ENCODE peak calls at places on chromosomes 2 and 18, in six cellular contexts. F is psoas muscle; D is NCI-H1694 treated with DMSO at 0.1 percent for 48 hours; A is stimulated activated CD4-positive, alpha-beta T cell treated with anti-CD3 and anti-CD28 coated beads, Interleukin-15, amount 100 ng/mL, for 48 hours; U is NCI-H226; C is activated gamma-delta T cell treated with Interleukin-2 at 50 U/mL for 16 hours. Z is an unnamed sample.

GRCh38 chr18:79275992-79276391 is 119.7 kb upstream of the NFATC1 start:
- DNase-seq in U (no peak), A (no peak), F (no peak), C (no peak), D (no peak), Z (no peak)

GRCh38 chr2:105690566-105690965 is 54.1 kb upstream of the NCK2 start:
- DNase-seq in F (no peak), C (no peak), U (no peak), A (no peak), D (no peak), Z (no peak)

GRCh38 chr2:43087413-43087812 is 139.0 kb downstream of the ZFP36L2 start:
- DNase-seq in C (no peak), D (no peak), A (no peak), U (no peak), F (no peak), Z (no peak)

GRCh38 chr2:224151680-224152310 is 112.7 kb upstream of the SERPINE2 start:
- DNase-seq in A (no peak), U (no peak), C (no peak), F (no peak), D (no peak), Z (peak)

GRCh38 chr2:171083426-171083825 is 77.3 kb downstream of the TLK1 start:
- DNase-seq in U (no peak), C (no peak), A (no peak), F (no peak), D (no peak), Z (no peak)

GRCh38 chr18:76808561-76808960 is 13.8 kb upstream of the ZNF236 start:
- DNase-seq in A (no peak), U (no peak), F (no peak), D (no peak), C (no peak), Z (no peak)

GRCh38 chr18:45741056-45741455 is 17.1 kb downstream of the SLC14A1 start:
- DNase-seq in C (no peak), U (no peak), D (no peak), A (no peak), F (no peak), Z (no peak)

GRCh38 chr2:16005819-16006536 is 65.6 kb downstream of the MYCN start:
- DNase-seq in D (no peak), C (no peak), A (no peak), U (peak), F (no peak), Z (no peak)

GRCh38 chr2:171553858-171554257 is 31.6 kb downstream of the CYBRD1 start:
- DNase-seq in C (no peak), D (no peak), F (no peak), U (no peak), A (no peak), Z (peak)

GRCh38 chr2:12177052-12177994 is 430.9 kb downstream of the LPIN1 start:
- DNase-seq in A (no peak), D (no peak), C (no peak), U (no peak), F (peak), Z (peak)

GRCh38 chr2:67540962-67541361 is 143.8 kb downstream of the ETAA1 start:
- DNase-seq in U (no peak), A (no peak), D (no peak), C (no peak), F (no peak), Z (no peak)

GRCh38 chr2:45380131-45380836 is 230.8 kb downstream of the SRBD1 start:
- DNase-seq in F (no peak), C (no peak), D (no peak), U (peak), A (no peak), Z (peak)

GRCh38 chr18:3594760-3595241 is 144.8 kb downstream of the TGIF1 start:
- DNase-seq in U (peak), C (no peak), A (no peak), F (no peak), D (no peak), Z (no peak)

GRCh38 chr2:176653856-176654443 is 384.7 kb downstream of the MTX2 start:
- DNase-seq in C (no peak), A (peak), F (peak), D (peak), U (peak), Z (peak)

GRCh38 chr18:49168970-49169619 is 218.3 kb upstream of the SMAD7 start:
- DNase-seq in F (no peak), U (no peak), D (no peak), A (peak), C (no peak), Z (no peak)

GRCh38 chr18:74596959-74597661 is 560 bp upstream of the ZNF407 start:
- DNase-seq in C (peak), U (peak), A (peak), F (peak), D (peak), Z (peak)

GRCh38 chr2:60699617-60700016 is 56.5 kb upstream of the PAPOLG start:
- DNase-seq in C (no peak), A (no peak), D (no peak), F (no peak), U (no peak), Z (no peak)

GRCh38 chr2:219030177-219030940 is 11.0 kb downstream of the CFAP65 start:
- DNase-seq in A (no peak), C (no peak), U (no peak), D (no peak), F (no peak), Z (no peak)

GRCh38 chr2:206989306-206989705 is 50.0 kb downstream of the CPO start:
- DNase-seq in A (peak), F (no peak), D (no peak), C (no peak), U (no peak), Z (peak)

GRCh38 chr2:241227635-241227993 is 39.1 kb downstream of the ANO7 start:
- DNase-seq in A (no peak), D (no peak), C (no peak), F (no peak), U (no peak), Z (no peak)

GRCh38 chr18:5543036-5543671 is 643 bp downstream of the EPB41L3 start:
- DNase-seq in F (peak), U (no peak), A (no peak), D (no peak), C (no peak), Z (no peak)

GRCh38 chr2:157328133-157328532 is 2.5 kb upstream of the ERMN start:
- DNase-seq in C (no peak), A (no peak), F (no peak), D (peak), U (no peak), Z (no peak)

GRCh38 chr2:216714412-216714775 is 19.0 kb upstream of the IGFBP5 start:
- DNase-seq in C (no peak), A (no peak), U (no peak), D (no peak), F (no peak), Z (no peak)

GRCh38 chr2:66364495-66364992 is 70.4 kb upstream of the MEIS1 start:
- DNase-seq in F (no peak), D (no peak), U (peak), A (no peak), C (no peak), Z (no peak)

GRCh38 chr2:20584045-20584636 is 66.8 kb downstream of the HS1BP3 start:
- DNase-seq in D (no peak), C (no peak), F (no peak), A (no peak), U (peak), Z (peak)

GRCh38 chr2:45841752-45842407 is 190.4 kb downstream of the PRKCE start:
- DNase-seq in D (peak), C (no peak), U (no peak), A (no peak), F (no peak), Z (no peak)

GRCh38 chr2:97812916-97813315 is 99.5 kb downstream of the ZAP70 start:
- DNase-seq in C (no peak), F (no peak), D (no peak), A (no peak), U (no peak), Z (no peak)

GRCh38 chr2:46942143-46942526 is 26.5 kb upstream of the MCFD2 start:
- DNase-seq in D (no peak), C (peak), A (peak), F (no peak), U (no peak), Z (no peak)

GRCh38 chr2:30145826-30146336 is 926 bp upstream of the YPEL5 start:
- DNase-seq in D (no peak), A (no peak), U (peak), F (no peak), C (no peak), Z (no peak)

GRCh38 chr2:20421988-20422678 is 24.7 kb upstream of the RHOB start:
- DNase-seq in U (peak), D (no peak), A (no peak), F (peak), C (no peak), Z (no peak)

GRCh38 chr2:117091438-117091837 is 723.1 kb upstream of the DDX18 start:
- DNase-seq in D (no peak), A (no peak), U (no peak), F (no peak), C (no peak), Z (no peak)

GRCh38 chr18:50623694-50624352 is 63.9 kb downstream of the MAPK4 start:
- DNase-seq in U (no peak), F (no peak), A (no peak), C (no peak), D (no peak), Z (no peak)

GRCh38 chr2:192197387-192197786 is 2.7 kb upstream of the TMEFF2 start:
- DNase-seq in D (peak), C (no peak), F (no peak), U (no peak), A (no peak), Z (peak)

GRCh38 chr2:232854082-232854481 is 16.0 kb upstream of the SNORC start:
- DNase-seq in A (no peak), F (no peak), U (peak), C (no peak), D (no peak), Z (no peak)

GRCh38 chr18:78268226-78268625 is 711.4 kb upstream of the SALL3 start:
- DNase-seq in A (no peak), U (no peak), F (no peak), D (no peak), C (no peak), Z (no peak)

GRCh38 chr2:144136297-144136696 is 383.6 kb downstream of the ZEB2 start:
- DNase-seq in D (no peak), C (no peak), F (no peak), U (no peak), A (no peak), Z (no peak)

GRCh38 chr2:66443977-66444855 is 9.3 kb downstream of the MEIS1 start:
- DNase-seq in D (no peak), C (no peak), A (no peak), U (no peak), F (peak), Z (no peak)